ENCODE peak calls at places on chromosome 19, in ten cellular contexts. T is gastrocnemius medialis; F is heart left ventricle; D is CD8-positive, alpha-beta T cell; X is thyroid gland; P is uterus; J is K562; O is OCI-LY7; Z is aorta; R is GM23338. Q is an unnamed sample.

GRCh38 chr19:17097593-17098126 is 22.1 kb downstream of the MYO9B start:
- DNase-seq in F (no peak), P (no peak), D (no peak), X (peak; percentile 24), R (no peak), Z (no peak), J (peak; percentile 63), O (no peak), T (no peak), Q (no peak)

GRCh38 chr19:34430738-34431625 is 2.8 kb downstream of the UBA2 start:
- DNase-seq in T (no peak), O (peak; percentile 80), R (peak; percentile 83), F (no peak), P (no peak), Z (no peak), J (peak; percentile 61), X (peak; percentile 2), D (peak; percentile 39), Q (no peak)

GRCh38 chr19:4660181-4660791 is 9.9 kb downstream of the MYDGF start:
- DNase-seq in D (no peak), F (peak; percentile 56), Z (no peak), T (no peak), P (no peak), O (peak; percentile 36), J (peak; percentile 52), R (peak; percentile 79), X (no peak), Q (no peak)

GRCh38 chr19:44808463-44809371 is at the start of gene BCAM:
- DNase-seq in P (peak; percentile 82), Z (peak; percentile 89), X (peak; percentile 94), D (no peak), O (no peak), J (peak; percentile 98), T (peak; percentile 35), F (peak; percentile 93), R (peak; percentile 83), Q (peak; percentile 87)

GRCh38 chr19:5035817-5036732 is 67.2 kb downstream of the KDM4B start:
- DNase-seq in D (no peak), F (no peak), P (no peak), X (no peak), Z (no peak), J (no peak), T (no peak), R (no peak), O (no peak), Q (no peak)

GRCh38 chr19:311813-312261 is 20.6 kb upstream of the PLPP2 start:
- DNase-seq in Z (no peak), P (peak; percentile 23), T (no peak), J (no peak), F (peak; percentile 67), X (no peak), R (no peak), D (no peak), O (no peak), Q (peak; percentile 60)

GRCh38 chr19:29516821-29517395 is 8.9 kb upstream of the VSTM2B start:
- DNase-seq in F (no peak), T (no peak), D (no peak), Z (no peak), O (no peak), J (no peak), R (no peak), X (no peak), P (no peak), Q (no peak)

GRCh38 chr19:44607049-44607448 is 6.3 kb upstream of the IGSF23 start:
- DNase-seq in D (no peak), Z (no peak), O (no peak), F (no peak), T (no peak), X (no peak), P (peak; percentile 24), R (no peak), J (no peak), Q (peak; percentile 50)

GRCh38 chr19:46350758-46351159 is 3.9 kb downstream of the PPP5C start:
- DNase-seq in J (no peak), O (peak; percentile 51), D (peak; percentile 33), P (no peak), X (no peak), F (no peak), Z (peak; percentile 64), R (no peak), T (no peak), Q (no peak)
- H3K4me1 ChIP-seq in J (peaks cover 51% of the 10 kb centered on the region), O (peaks cover 62% of the 10 kb centered on the region), D (peaks cover 53% of the 10 kb centered on the region), P (peaks cover 41% of the 10 kb centered on the region), X (peaks cover 54% of the 10 kb centered on the region), F (peaks cover 7% of the 10 kb centered on the region), Z (peaks cover 3% of the 10 kb centered on the region), R (peaks cover 26% of the 10 kb centered on the region), T (peaks cover 45% of the 10 kb centered on the region), Q (peaks cover 53% of the 10 kb centered on the region)

DNA sequence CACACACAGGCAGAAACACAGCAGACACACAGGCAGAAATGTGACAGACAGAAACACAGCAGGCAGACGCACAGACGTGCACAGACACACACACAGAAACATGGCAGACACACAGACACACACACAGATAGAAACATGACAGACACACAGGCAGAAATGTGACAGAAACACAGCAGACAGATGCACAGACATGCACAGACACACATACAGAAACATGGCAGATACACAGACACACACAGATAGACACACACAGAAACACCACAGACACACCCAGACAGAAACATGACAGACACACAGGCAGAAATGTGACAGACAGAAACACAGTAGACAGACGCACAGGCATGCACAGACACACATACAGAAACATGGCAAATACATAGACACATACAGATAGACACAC is 1.3 kb downstream of the TBXA2R start:
- DNase-seq in T (no peak), P (no peak), R (no peak), X (no peak), O (no peak), Z (no peak), J (no peak), F (no peak), D (no peak), Q (no peak)
- H3K4me3 ChIP-seq in T (no peak overlapping the region), P (no peak overlapping the region), R (no peak overlapping the region), X (no peak overlapping the region), O (no peak overlapping the region), Z (peak overlapping the region; percentile 89), J (peak overlapping the region; percentile 89), F (peak overlapping the region; percentile 84), D (peak overlapping the region; percentile 20), Q (peak overlapping the region; percentile 66)

GRCh38 chr19:33303791-33304759 is 1.7 kb upstream of the CEBPA start:
- DNase-seq in J (no peak), F (no peak), R (no peak), Z (no peak), P (no peak), T (peak; percentile 35), D (no peak), X (peak; percentile 47), O (no peak), Q (no peak)

GRCh38 chr19:33301900-33302174 is 497 bp downstream of the CEBPA start:
- DNase-seq in R (peak; percentile 56), T (no peak), O (no peak), D (no peak), P (no peak), F (no peak), J (no peak), Z (no peak), X (peak; percentile 30), Q (no peak)

GRCh38 chr19:33301011-33301899 is 1.1 kb downstream of the CEBPA start:
- DNase-seq in F (no peak), O (no peak), R (peak; percentile 63), D (no peak), X (peak; percentile 58), P (no peak), J (no peak), Z (no peak), T (peak; percentile 52), Q (no peak)

GRCh38 chr19:33302974-33303790 is 848 bp upstream of the CEBPA start:
- DNase-seq in P (peak; percentile 50), R (peak; percentile 81), Z (peak; percentile 71), O (peak; percentile 45), T (peak; percentile 42), X (peak; percentile 74), D (no peak), F (peak; percentile 58), J (no peak), Q (peak; percentile 58)

DNA sequence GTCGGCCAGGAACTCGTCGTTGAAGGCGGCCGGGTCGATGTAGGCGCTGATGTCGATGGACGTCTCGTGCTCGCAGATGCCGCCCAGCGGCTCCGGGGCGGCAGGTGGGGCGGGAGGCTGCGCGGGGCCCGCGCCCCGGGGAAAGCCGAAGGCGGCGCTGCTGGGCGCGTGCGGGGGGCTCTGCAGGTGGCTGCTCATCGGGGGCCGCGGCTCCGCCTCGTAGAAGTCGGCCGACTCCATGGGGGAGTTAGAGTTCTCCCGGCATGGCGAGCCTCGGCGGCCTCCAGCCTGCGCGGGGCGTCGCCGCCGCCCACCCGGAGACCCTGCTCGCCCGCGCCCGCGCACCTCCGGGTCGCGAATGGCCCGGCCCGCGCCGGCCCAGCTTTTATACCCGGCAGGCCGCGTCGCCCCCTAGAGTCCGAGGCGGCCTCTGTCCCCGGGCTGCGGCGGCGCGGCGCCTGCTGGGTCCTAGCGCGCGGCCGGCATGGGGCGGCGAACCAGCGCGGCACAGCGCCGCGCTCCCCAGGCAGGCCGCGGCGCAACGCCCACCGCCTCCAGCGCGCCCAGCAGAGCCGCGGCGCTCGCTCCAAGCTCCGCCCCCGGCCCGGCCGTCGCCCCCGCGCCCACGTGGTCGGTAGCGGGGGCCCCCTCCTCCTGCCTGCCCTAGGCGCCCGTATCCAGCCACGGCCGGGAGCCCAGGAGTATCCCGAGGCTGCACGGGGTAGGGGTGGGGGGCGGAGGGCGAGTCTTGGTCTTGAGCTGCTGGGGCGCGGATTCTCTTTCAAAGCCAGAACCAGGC is at the start of gene CEBPA:
- DNase-seq in X (peak; percentile 85), P (peak; percentile 78), J (peak; percentile 90), O (peak; percentile 84), R (peak; percentile 91), Z (peak; percentile 89), F (peak; percentile 83), D (peak; percentile 41), T (peak; percentile 81), Q (peak; percentile 82)
- H3K27ac ChIP-seq in X (peak within 1 kb of the TSS; percentile 84), P (peak within 1 kb of the TSS; percentile 93), J (no peak within 1 kb of the TSS), O (no peak within 1 kb of the TSS), R (no peak within 1 kb of the TSS), Z (no peak within 1 kb of the TSS), F (no peak within 1 kb of the TSS), D (no peak within 1 kb of the TSS), T (peak within 1 kb of the TSS; percentile 95), Q (peak within 1 kb of the TSS; percentile 34)

GRCh38 chr19:48342414-48342738 is 17.0 kb downstream of the EMP3 start:
- DNase-seq in R (no peak), Z (no peak), T (no peak), X (no peak), P (no peak), O (no peak), D (no peak), F (no peak), J (no peak), Q (no peak)

GRCh38 chr19:48346161-48346560 is 17.6 kb downstream of the TMEM143 start:
- DNase-seq in Z (no peak), D (no peak), P (no peak), X (no peak), R (no peak), J (no peak), O (no peak), T (no peak), F (no peak), Q (no peak)

GRCh38 chr19:48342841-48343540 is 17.6 kb downstream of the EMP3 start:
- DNase-seq in X (no peak), T (no peak), D (no peak), F (no peak), Z (no peak), R (no peak), P (no peak), J (peak; percentile 14), O (no peak), Q (no peak)

GRCh38 chr19:48341515-48342413 is 16.4 kb downstream of the EMP3 start:
- DNase-seq in R (no peak), F (no peak), T (no peak), D (no peak), P (no peak), O (no peak), J (no peak), Z (no peak), X (no peak), Q (no peak)

GRCh38 chr19:48344892-48345291 is 18.8 kb downstream of the TMEM143 start:
- DNase-seq in O (no peak), X (no peak), F (no peak), R (peak; percentile 70), D (no peak), T (no peak), P (no peak), Z (no peak), J (peak; percentile 51), Q (no peak)
- H3K4me1 ChIP-seq in O (no peaks in the 10 kb centered on the region), X (no peaks in the 10 kb centered on the region), F (no peaks in the 10 kb centered on the region), R (no peaks in the 10 kb centered on the region), D (no peaks in the 10 kb centered on the region), T (peaks cover 14% of the 10 kb centered on the region), P (no peaks in the 10 kb centered on the region), Z (no peaks in the 10 kb centered on the region), J (peaks cover 14% of the 10 kb centered on the region), Q (no peaks in the 10 kb centered on the region)

Q was measured in heart right ventricle.